ENCODE peak calls at places on chromosomes 3 and 15, in nine cellular contexts. One of them, this sample, is unnamed.

GRCh38 chr15:58473720-58474119 is 41.9 kb downstream of the LIPC start:
- DNase-seq in SK-N-SH: no peak
- DNase-seq in A549: peak
- DNase-seq in HepG2: no peak
- DNase-seq in GM12878: peak
- DNase-seq in HCT116: no peak
- DNase-seq in Panc1: no peak
- DNase-seq in GM23338: no peak
- DNase-seq in K562: no peak
- DNase-seq in this sample: no peak

GRCh38 chr3:67094769-67095168 is 96.7 kb downstream of the KBTBD8 start:
- DNase-seq in GM23338: no peak
- DNase-seq in A549: no peak
- DNase-seq in HCT116: no peak
- DNase-seq in SK-N-SH: no peak
- DNase-seq in Panc1: no peak
- DNase-seq in K562: no peak
- DNase-seq in HepG2: no peak
- DNase-seq in GM12878: no peak
- DNase-seq in this sample: no peak

GRCh38 chr3:132311860-132312259 is 5.3 kb upstream of the ACP3 start:
- DNase-seq in SK-N-SH: no peak
- DNase-seq in GM23338: peak
- DNase-seq in GM12878: no peak
- DNase-seq in Panc1: no peak
- DNase-seq in A549: no peak
- DNase-seq in K562: no peak
- DNase-seq in HepG2: no peak
- DNase-seq in HCT116: no peak
- DNase-seq in this sample: no peak

GRCh38 chr15:71677766-71678165 is 132.6 kb upstream of the NR2E3 start:
- DNase-seq in Panc1: no peak
- DNase-seq in A549: no peak
- DNase-seq in HepG2: no peak
- DNase-seq in HCT116: no peak
- DNase-seq in GM23338: no peak
- DNase-seq in SK-N-SH: no peak
- DNase-seq in GM12878: no peak
- DNase-seq in K562: no peak
- DNase-seq in this sample: no peak

GRCh38 chr3:160720123-160720746 is 35.8 kb upstream of the PPM1L start:
- DNase-seq in HCT116: no peak
- DNase-seq in HepG2: no peak
- DNase-seq in K562: no peak
- DNase-seq in GM12878: no peak
- DNase-seq in GM23338: peak
- DNase-seq in SK-N-SH: no peak
- DNase-seq in Panc1: no peak
- DNase-seq in A549: no peak
- DNase-seq in this sample: no peak

GRCh38 chr3:76078101-76078500 is 292.8 kb upstream of the ZNF717 start:
- DNase-seq in SK-N-SH: no peak
- DNase-seq in GM23338: no peak
- DNase-seq in K562: no peak
- DNase-seq in Panc1: no peak
- DNase-seq in HCT116: no peak
- DNase-seq in GM12878: no peak
- DNase-seq in HepG2: no peak
- DNase-seq in A549: no peak
- DNase-seq in this sample: no peak

GRCh38 chr3:125140817-125141595 is 71.5 kb downstream of the SLC12A8 start:
- DNase-seq in GM23338: peak
- DNase-seq in SK-N-SH: peak
- DNase-seq in Panc1: no peak
- DNase-seq in A549: no peak
- DNase-seq in GM12878: no peak
- DNase-seq in HCT116: no peak
- DNase-seq in HepG2: no peak
- DNase-seq in K562: no peak
- DNase-seq in this sample: no peak

GRCh38 chr3:153052096-153052460 is 109.9 kb upstream of the RAP2B start:
- DNase-seq in HCT116: peak
- DNase-seq in Panc1: peak
- DNase-seq in HepG2: peak
- DNase-seq in A549: peak
- DNase-seq in SK-N-SH: no peak
- DNase-seq in GM12878: no peak
- DNase-seq in GM23338: no peak
- DNase-seq in K562: peak
- DNase-seq in this sample: no peak

GRCh38 chr15:99413955-99414754 is 151.6 kb upstream of the MEF2A start:
- DNase-seq in SK-N-SH: no peak
- DNase-seq in HepG2: no peak
- DNase-seq in Panc1: no peak
- DNase-seq in A549: no peak
- DNase-seq in GM12878: no peak
- DNase-seq in K562: no peak
- DNase-seq in GM23338: no peak
- DNase-seq in HCT116: no peak
- DNase-seq in this sample: no peak

GRCh38 chr15:83208357-83208661 is 686 bp upstream of the HDGFL3 start:
- DNase-seq in GM12878: no peak
- DNase-seq in HepG2: no peak
- DNase-seq in HCT116: no peak
- DNase-seq in K562: no peak
- DNase-seq in SK-N-SH: no peak
- DNase-seq in Panc1: no peak
- DNase-seq in GM23338: peak
- DNase-seq in A549: no peak
- DNase-seq in this sample: no peak

GRCh38 chr15:83209333-83209732 is 1.7 kb upstream of the HDGFL3 start:
- DNase-seq in GM23338: peak
- DNase-seq in A549: no peak
- DNase-seq in Panc1: no peak
- DNase-seq in HCT116: no peak
- DNase-seq in K562: no peak
- DNase-seq in GM12878: no peak
- DNase-seq in HepG2: peak
- DNase-seq in SK-N-SH: no peak
- DNase-seq in this sample: no peak

GRCh38 chr15:83206971-83207621 is 527 bp downstream of the HDGFL3 start:
- DNase-seq in GM12878: no peak
- DNase-seq in K562: peak
- DNase-seq in SK-N-SH: peak
- DNase-seq in Panc1: no peak
- DNase-seq in HCT116: no peak
- DNase-seq in A549: peak
- DNase-seq in HepG2: no peak
- DNase-seq in GM23338: peak
- DNase-seq in this sample: no peak

GRCh38 chr15:83206387-83206970 is 1.1 kb downstream of the HDGFL3 start:
- DNase-seq in HepG2: no peak
- DNase-seq in Panc1: no peak
- DNase-seq in A549: peak
- DNase-seq in GM23338: peak
- DNase-seq in SK-N-SH: no peak
- DNase-seq in HCT116: no peak
- DNase-seq in K562: no peak
- DNase-seq in GM12878: no peak
- DNase-seq in this sample: no peak

GRCh38 chr15:83207622-83208356 is at the start of gene HDGFL3:
- DNase-seq in SK-N-SH: peak
- DNase-seq in Panc1: no peak
- DNase-seq in GM23338: peak
- DNase-seq in A549: peak
- DNase-seq in K562: no peak
- DNase-seq in HepG2: no peak
- DNase-seq in GM12878: no peak
- DNase-seq in HCT116: no peak
- DNase-seq in this sample: peak
- TF ChIP-seq REST in SK-N-SH: no peak
- TF ChIP-seq REST in Panc1: no peak
- TF ChIP-seq REST in GM23338: no peak
- TF ChIP-seq REST in A549: no peak
- TF ChIP-seq REST in K562: no peak
- TF ChIP-seq REST in HepG2: no peak
- TF ChIP-seq REST in GM12878: no peak
- TF ChIP-seq REST in HCT116: no peak
- TF ChIP-seq REST in this sample: no peak

GRCh38 chr15:69034352-69034751 is 19.9 kb downstream of the NOX5 start:
- DNase-seq in SK-N-SH: no peak
- DNase-seq in HCT116: no peak
- DNase-seq in K562: no peak
- DNase-seq in GM23338: no peak
- DNase-seq in HepG2: no peak
- DNase-seq in Panc1: peak
- DNase-seq in A549: no peak
- DNase-seq in GM12878: no peak
- DNase-seq in this sample: no peak

GRCh38 chr15:69032703-69033373 is 18.3 kb downstream of the NOX5 start:
- DNase-seq in HepG2: no peak
- DNase-seq in SK-N-SH: no peak
- DNase-seq in A549: no peak
- DNase-seq in HCT116: no peak
- DNase-seq in GM23338: no peak
- DNase-seq in GM12878: no peak
- DNase-seq in K562: no peak
- DNase-seq in Panc1: no peak
- DNase-seq in this sample: no peak

GRCh38 chr15:69027976-69028518 is 13.6 kb downstream of the NOX5 start:
- DNase-seq in HCT116: no peak
- DNase-seq in SK-N-SH: no peak
- DNase-seq in Panc1: no peak
- DNase-seq in A549: no peak
- DNase-seq in GM12878: no peak
- DNase-seq in HepG2: no peak
- DNase-seq in K562: no peak
- DNase-seq in GM23338: no peak
- DNase-seq in this sample: no peak

GRCh38 chr15:69032006-69032405 is 17.5 kb downstream of the NOX5 start:
- DNase-seq in HepG2: no peak
- DNase-seq in GM12878: no peak
- DNase-seq in GM23338: no peak
- DNase-seq in Panc1: no peak
- DNase-seq in A549: no peak
- DNase-seq in K562: no peak
- DNase-seq in SK-N-SH: no peak
- DNase-seq in HCT116: no peak
- DNase-seq in this sample: no peak

DNA sequence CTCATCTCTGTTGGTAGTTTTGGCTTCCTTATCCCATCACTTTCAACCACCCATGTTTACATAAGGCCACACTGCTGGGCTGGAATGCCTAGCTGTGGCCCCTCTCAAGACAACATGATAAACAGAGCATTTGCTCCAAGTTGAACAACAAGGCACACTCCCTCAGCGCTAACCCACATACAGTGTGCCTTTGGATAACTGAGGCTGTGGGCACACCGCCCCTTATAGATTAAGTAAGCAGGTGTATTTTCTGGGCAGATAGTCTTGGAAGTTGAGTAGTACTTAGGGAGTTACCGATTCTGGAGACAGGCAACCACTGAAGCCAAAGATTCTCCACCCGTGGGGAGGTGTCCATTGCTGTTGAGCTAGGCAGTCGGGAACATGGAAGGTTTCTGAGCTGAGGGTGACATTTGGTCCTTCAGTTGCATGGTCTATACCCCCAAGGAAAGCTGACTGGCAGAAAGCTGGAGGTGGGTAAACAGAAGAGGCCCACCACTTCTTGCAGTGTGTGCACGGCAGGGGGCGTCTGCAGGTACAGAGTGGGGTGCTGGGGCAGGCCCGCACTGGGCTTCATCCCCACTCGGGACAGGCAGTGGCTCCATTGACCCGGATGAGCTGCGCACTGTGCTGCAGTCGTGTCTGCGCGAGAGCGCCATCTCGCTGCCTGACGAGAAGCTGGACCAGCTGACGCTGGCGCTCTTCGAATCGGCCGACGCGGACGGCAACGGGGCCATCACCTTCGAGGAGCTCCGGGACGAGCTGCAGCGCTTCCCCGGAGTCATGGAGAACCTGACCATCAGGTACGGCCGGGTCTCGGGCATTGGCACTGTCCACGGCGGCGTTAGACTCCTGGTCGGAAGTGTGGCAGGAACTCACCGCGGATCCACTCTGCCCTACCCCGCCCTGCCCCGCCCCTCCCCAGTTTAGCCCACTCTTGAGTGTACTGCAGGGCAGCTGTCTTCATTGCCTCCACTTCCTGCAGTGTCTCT is 16.8 kb downstream of the NOX5 start:
- DNase-seq in SK-N-SH: peak
- DNase-seq in K562: peak
- DNase-seq in GM12878: no peak
- DNase-seq in GM23338: peak
- DNase-seq in HepG2: no peak
- DNase-seq in Panc1: no peak
- DNase-seq in HCT116: peak
- DNase-seq in A549: peak
- DNase-seq in this sample: no peak
- TF ChIP-seq REST in SK-N-SH: no peak
- TF ChIP-seq REST in K562: no peak
- TF ChIP-seq REST in GM12878: no peak
- TF ChIP-seq REST in GM23338: no peak
- TF ChIP-seq REST in HepG2: no peak
- TF ChIP-seq REST in Panc1: no peak
- TF ChIP-seq REST in HCT116: no peak
- TF ChIP-seq REST in A549: no peak
- TF ChIP-seq REST in this sample: no peak

GRCh38 chr15:79858469-79858868 is 38.3 kb downstream of the MTHFS start:
- DNase-seq in GM23338: no peak
- DNase-seq in K562: no peak
- DNase-seq in GM12878: no peak
- DNase-seq in HepG2: no peak
- DNase-seq in A549: no peak
- DNase-seq in SK-N-SH: no peak
- DNase-seq in Panc1: no peak
- DNase-seq in HCT116: no peak
- DNase-seq in this sample: no peak

DNA sequence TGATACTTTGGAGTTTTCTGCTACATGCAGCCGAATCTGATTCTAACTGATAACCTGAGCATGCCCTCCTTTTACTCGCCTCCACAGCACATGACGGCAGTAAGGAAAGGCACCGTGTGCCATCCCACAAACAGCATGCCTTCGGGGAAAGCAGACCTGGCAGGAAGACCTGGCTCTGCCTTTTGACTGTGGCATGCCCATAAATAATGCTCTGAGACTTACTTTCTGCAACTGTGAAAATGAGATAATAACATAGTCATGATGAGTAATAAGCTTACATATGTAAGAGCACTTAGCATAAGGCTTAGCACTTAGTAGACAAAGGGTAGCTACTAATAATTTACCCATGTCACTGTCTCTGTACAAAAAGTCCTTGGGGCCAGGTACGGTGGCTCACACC is 32.9 kb downstream of the MTHFS start:
- DNase-seq in GM12878: no peak
- DNase-seq in A549: no peak
- DNase-seq in K562: no peak
- DNase-seq in Panc1: no peak
- DNase-seq in HCT116: no peak
- DNase-seq in GM23338: no peak
- DNase-seq in HepG2: no peak
- DNase-seq in SK-N-SH: no peak
- DNase-seq in this sample: no peak
- TF ChIP-seq REST in GM12878: no peak
- TF ChIP-seq REST in A549: no peak
- TF ChIP-seq REST in K562: no peak
- TF ChIP-seq REST in Panc1: no peak
- TF ChIP-seq REST in HCT116: no peak
- TF ChIP-seq REST in GM23338: no peak
- TF ChIP-seq REST in HepG2: no peak
- TF ChIP-seq REST in SK-N-SH: no peak
- TF ChIP-seq REST in this sample: no peak

GRCh38 chr15:35784745-35785144 is 238.8 kb upstream of the DPH6 start:
- DNase-seq in GM12878: no peak
- DNase-seq in A549: no peak
- DNase-seq in SK-N-SH: no peak
- DNase-seq in K562: no peak
- DNase-seq in GM23338: peak
- DNase-seq in HCT116: no peak
- DNase-seq in HepG2: no peak
- DNase-seq in Panc1: no peak
- DNase-seq in this sample: no peak
- TF ChIP-seq REST in GM12878: no peak
- TF ChIP-seq REST in A549: no peak
- TF ChIP-seq REST in SK-N-SH: no peak
- TF ChIP-seq REST in K562: no peak
- TF ChIP-seq REST in GM23338: no peak
- TF ChIP-seq REST in HCT116: no peak
- TF ChIP-seq REST in HepG2: no peak
- TF ChIP-seq REST in Panc1: no peak
- TF ChIP-seq REST in this sample: no peak